ENCODE peak calls at places on chromosomes 1 and 21, in six cellular contexts. A, V, E, Y, Z and Q are unnamed samples.

GRCh38 chr1:114094303-114094663 is 59.4 kb downstream of the SYT6 start:
- DNase-seq in A (no peak), V (no peak), E (no peak), Y (no peak), Z (no peak), Q (no peak)

GRCh38 chr1:192477630-192478029 is 97.9 kb upstream of the RGS1 start:
- DNase-seq in A (peak), V (no peak), E (no peak), Y (peak), Z (no peak), Q (no peak)

GRCh38 chr1:15023976-15024375 is 129.6 kb upstream of the TMEM51 start:
- DNase-seq in A (no peak), V (no peak), E (no peak), Y (no peak), Z (no peak), Q (no peak)

GRCh38 chr1:7984826-7985225 is 23.3 kb downstream of the PARK7 start:
- DNase-seq in A (no peak), V (no peak), E (no peak), Y (no peak), Z (no peak), Q (no peak)

GRCh38 chr1:5637171-5637570 is 355.1 kb downstream of the NPHP4 start:
- DNase-seq in A (peak), V (peak), E (no peak), Y (no peak), Z (no peak), Q (no peak)

GRCh38 chr21:39060485-39061099 is 122.7 kb downstream of the PSMG1 start:
- DNase-seq in A (no peak), V (no peak), E (no peak), Y (no peak), Z (no peak), Q (no peak)

GRCh38 chr1:58084266-58084665 is 462.3 kb downstream of the OMA1 start:
- DNase-seq in A (no peak), V (no peak), E (no peak), Y (no peak), Z (no peak), Q (no peak)

GRCh38 chr1:246320286-246320685 is 186.8 kb downstream of the SMYD3 start:
- DNase-seq in A (no peak), V (no peak), E (no peak), Y (no peak), Z (no peak), Q (no peak)

GRCh38 chr1:7656821-7657220 is 114.3 kb upstream of the VAMP3 start:
- DNase-seq in A (no peak), V (no peak), E (no peak), Y (no peak), Z (no peak), Q (no peak)

GRCh38 chr1:185096531-185096930 is 51.2 kb downstream of the RNF2 start:
- DNase-seq in A (no peak), V (no peak), E (no peak), Y (no peak), Z (no peak), Q (no peak)

GRCh38 chr1:56644064-56644940 is 812 bp upstream of the PRKAA2 start:
- DNase-seq in A (peak), V (no peak), E (no peak), Y (no peak), Z (no peak), Q (no peak)

GRCh38 chr1:53378061-53378460 is 50.2 kb upstream of the LRP8 start:
- DNase-seq in A (no peak), V (no peak), E (no peak), Y (no peak), Z (no peak), Q (no peak)

GRCh38 chr1:190579517-190580193 is 102.0 kb upstream of the BRINP3 start:
- DNase-seq in A (no peak), V (no peak), E (no peak), Y (no peak), Z (no peak), Q (no peak)

GRCh38 chr21:41369915-41370839 is 8.3 kb downstream of the MX2 start:
- DNase-seq in A (peak), V (no peak), E (no peak), Y (peak), Z (no peak), Q (no peak)